ENCODE peak calls at places on chromosome 12, in nine cellular contexts. Y is cardiac fibroblast; I is A172; P is germinal center; U is stomach; D is HEK293T; F is OCI-LY7; Q is stimulated activated CD8-positive, alpha-beta memory T cell treated with anti-CD3 and anti-CD28 coated beads, Interleukin-15, amount 100 ng/mL, for 24 hours; E is NCI-H2029. S is an unnamed sample.

GRCh38 chr12:31207799-31208465 is 118.0 kb downstream of the SINHCAF start:
- DNase-seq in Y (peak), I (no peak), P (no peak), U (no peak), D (no peak), F (no peak), Q (no peak), E (no peak), S (no peak)

GRCh38 chr12:14260011-14260993 is 105.2 kb upstream of the ATF7IP start:
- DNase-seq in Y (peak), I (peak), P (no peak), U (peak), D (no peak), F (no peak), Q (no peak), E (peak), S (peak)

GRCh38 chr12:52358575-52359350 is 8.5 kb downstream of the KRT85 start:
- DNase-seq in Y (no peak), I (peak), P (peak), U (no peak), D (no peak), F (peak), Q (no peak), E (no peak), S (no peak)

GRCh38 chr12:84727964-84728363 is 184.6 kb downstream of the SLC6A15 start:
- DNase-seq in Y (no peak), I (peak), P (no peak), U (no peak), D (peak), F (no peak), Q (no peak), E (no peak), S (peak)

GRCh38 chr12:84698576-84699333 is 213.8 kb downstream of the SLC6A15 start:
- DNase-seq in Y (no peak), I (no peak), P (no peak), U (no peak), D (no peak), F (no peak), Q (no peak), E (no peak), S (no peak)

GRCh38 chr12:28652239-28652638 is 462.0 kb downstream of the CCDC91 start:
- DNase-seq in Y (peak), I (no peak), P (no peak), U (no peak), D (no peak), F (no peak), Q (no peak), E (no peak), S (no peak)

GRCh38 chr12:100123316-100124095 is 19.2 kb downstream of the BLTP3B start:
- DNase-seq in Y (no peak), I (no peak), P (no peak), U (no peak), D (no peak), F (no peak), Q (no peak), E (no peak), S (no peak)

GRCh38 chr12:104216461-104217058 is 981 bp downstream of the TXNRD1 start:
- DNase-seq in Y (no peak), I (no peak), P (no peak), U (no peak), D (no peak), F (no peak), Q (no peak), E (no peak), S (no peak)

GRCh38 chr12:124913474-124914391 is 717 bp downstream of the UBC start:
- DNase-seq in Y (peak), I (peak), P (peak), U (peak), D (peak), F (peak), Q (peak), E (no peak), S (no peak)

GRCh38 chr12:62683724-62684501 is 217.3 kb downstream of the MON2 start:
- DNase-seq in Y (no peak), I (no peak), P (no peak), U (no peak), D (no peak), F (no peak), Q (no peak), E (no peak), S (no peak)

S was measured in NCI-H510A.